ENCODE peak calls at places on chromosomes 13 and 19, in six cellular contexts. F is esophagus squamous epithelium, Z is mammary epithelial cell, Q is transverse colon, B is brain microvascular endothelial cell, T is astrocyte. W is an unnamed sample. For H3K36me3, the result is how much of the 10 kb centered on the place peaks cover.

GRCh38 chr13:75514080-75515040 is 23.3 kb downstream of the COMMD6 start:
- DNase-seq in F (no peak), Z (no peak), Q (no peak), B (peak), T (peak), W (no peak)

GRCh38 chr19:1154731-1155351 is 19.2 kb downstream of the SBNO2 start:
- DNase-seq in Z (peak), B (peak), F (no peak), Q (peak), T (peak), W (no peak)

GRCh38 chr13:106617561-106617960 is 49.6 kb upstream of the ARGLU1 start:
- DNase-seq in Z (peak), F (no peak), T (peak), Q (no peak), B (peak), W (peak)

GRCh38 chr19:7973883-7974282 is 30.4 kb upstream of the TIMM44 start:
- DNase-seq in Q (no peak), F (no peak), B (no peak), T (no peak), Z (no peak), W (no peak)

GRCh38 chr19:5434970-5435641 is 20.1 kb upstream of the ZNRF4 start:
- DNase-seq in Q (no peak), B (peak), Z (peak), T (peak), F (no peak), W (peak)

GRCh38 chr13:62583466-62583865 is 1167.8 kb upstream of the PCDH20 start:
- DNase-seq in Z (no peak), Q (no peak), T (no peak), F (no peak), B (no peak), W (no peak)

GRCh38 chr19:19406878-19407639 is 1.6 kb downstream of the GATAD2A start:
- DNase-seq in T (peak), F (no peak), Q (peak), Z (peak), B (peak), W (no peak)

GRCh38 chr19:48386981-48387380 is 4.4 kb downstream of the KDELR1 start:
- DNase-seq in T (no peak), Z (no peak), B (no peak), F (no peak), Q (no peak), W (no peak)

GRCh38 chr13:29497137-29497654 is 98.3 kb downstream of the SLC7A1 start:
- DNase-seq in Q (peak), Z (no peak), T (peak), B (peak), F (no peak), W (no peak)

GRCh38 chr19:5218963-5219530 is 121.6 kb downstream of the PTPRS start:
- DNase-seq in B (no peak), Q (no peak), F (no peak), Z (no peak), T (no peak), W (no peak)

GRCh38 chr13:113123226-113124150 is 889 bp downstream of the F10 start:
- DNase-seq in T (no peak), F (no peak), Z (no peak), Q (no peak), B (no peak), W (no peak)

GRCh38 chr13:23558675-23559536 is 11.3 kb upstream of the TNFRSF19 start:
- DNase-seq in T (peak), B (peak), Q (no peak), F (no peak), Z (peak), W (no peak)

GRCh38 chr13:111913790-111914189 is 153.2 kb upstream of the SOX1 start:
- DNase-seq in Q (no peak), Z (no peak), T (no peak), B (no peak), F (no peak), W (no peak)

GRCh38 chr13:99313473-99313872 is 6.3 kb upstream of the GPR183 start:
- DNase-seq in Z (no peak), F (no peak), Q (no peak), T (no peak), B (no peak), W (no peak)

GRCh38 chr13:39836038-39836437 is 180.6 kb downstream of the COG6 start:
- DNase-seq in T (no peak), F (no peak), Q (no peak), Z (peak), B (no peak), W (peak)

GRCh38 chr19:2064788-2065524 is 13.9 kb upstream of the MKNK2 start:
- DNase-seq in B (no peak), T (no peak), Z (no peak), Q (no peak), F (no peak), W (no peak)

GRCh38 chr19:49395581-49396407 is 7.7 kb downstream of the KASH5 start:
- DNase-seq in Q (no peak), F (no peak), Z (no peak), B (no peak), T (no peak), W (no peak)

GRCh38 chr13:27355894-27356293 is 68.5 kb upstream of the GTF3A start:
- DNase-seq in B (no peak), T (no peak), Z (no peak), Q (no peak), F (no peak), W (no peak)

DNA sequence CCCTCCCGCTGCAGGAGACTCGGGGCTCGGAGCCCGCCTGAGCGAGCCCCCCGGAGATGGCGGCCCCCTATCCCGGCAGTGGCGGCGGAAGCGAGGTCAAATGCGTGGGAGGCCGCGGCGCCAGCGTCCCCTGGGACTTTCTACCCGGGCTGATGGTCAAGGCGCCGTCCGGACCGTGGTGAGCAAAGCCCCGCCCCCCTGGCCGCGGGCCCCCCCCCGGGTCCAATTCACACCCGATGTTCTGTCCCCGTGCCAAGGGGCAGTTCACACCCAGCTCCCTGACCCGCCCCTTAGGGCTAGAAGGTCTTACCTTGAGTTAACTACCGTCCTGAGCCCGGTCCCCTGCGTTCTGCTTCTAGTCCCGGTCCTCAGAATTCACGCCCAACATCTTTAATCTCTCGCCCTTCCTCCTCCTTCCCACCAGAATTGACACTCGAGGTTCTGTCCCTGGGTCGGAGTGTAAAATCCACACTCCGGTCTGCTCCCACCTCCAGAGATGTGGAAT is 1.4 kb downstream of the NPAS1 start:
- DNase-seq in Q (no peak), Z (no peak), B (no peak), T (no peak), F (no peak), W (no peak)
- H3K4me3 ChIP-seq in Q (no peak), Z (peak), B (peak), T (no peak), F (peak), W (peak)

GRCh38 chr19:13022859-13023636 is 27.8 kb downstream of the NFIX start:
- DNase-seq in F (no peak), Z (peak), Q (peak), B (peak), T (peak), W (no peak)
- TF ChIP-seq CTCF in F (peak), Z (no peak), Q (peak), B (no peak), T (no peak), W (no peak)

GRCh38 chr19:14214580-14214979 is 8.6 kb upstream of the ADGRL1 start:
- DNase-seq in B (no peak), F (no peak), Z (no peak), T (no peak), Q (no peak), W (no peak)
- H3K36me3 ChIP-seq in B (under half), F (under half), Z (under half), T (under half), Q (under half), W (under half)

DNA sequence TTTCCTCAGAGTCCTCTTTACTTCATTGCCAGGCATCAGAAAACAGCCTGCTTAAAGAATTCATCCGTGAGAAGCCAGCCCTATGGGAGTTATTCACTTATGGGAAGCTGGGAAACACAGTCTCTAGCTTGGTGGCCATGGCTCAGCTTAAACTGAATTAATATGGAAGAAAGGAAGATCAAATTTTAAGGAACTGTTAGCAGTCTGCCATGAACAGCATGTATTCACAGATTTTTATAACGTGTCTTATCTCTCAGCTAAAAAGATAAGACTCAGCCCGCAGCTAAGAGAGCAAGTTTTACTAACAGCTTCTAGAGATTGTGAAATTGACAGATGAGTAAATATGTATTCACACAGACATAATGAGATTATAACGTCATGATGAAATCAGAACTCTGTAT is 253.7 kb upstream of the RXFP2 start:
- DNase-seq in B (peak), F (no peak), Z (no peak), Q (no peak), T (peak), W (no peak)
- H3K4me3 ChIP-seq in B (no peak), F (no peak), Z (no peak), Q (no peak), T (no peak), W (no peak)

GRCh38 chr13:41971848-41972247 is 10.9 kb upstream of the VWA8 start:
- DNase-seq in Z (no peak), B (no peak), Q (no peak), F (no peak), T (no peak), W (no peak)

GRCh38 chr13:41976491-41976890 is 15.6 kb upstream of the VWA8 start:
- DNase-seq in B (no peak), Q (no peak), Z (no peak), T (no peak), F (no peak), W (no peak)

GRCh38 chr13:41974262-41974900 is 13.5 kb upstream of the VWA8 start:
- DNase-seq in T (no peak), Z (peak), B (no peak), Q (no peak), F (no peak), W (no peak)

GRCh38 chr13:41970918-41971317 is 10.0 kb upstream of the VWA8 start:
- DNase-seq in T (peak), B (no peak), Q (no peak), Z (no peak), F (no peak), W (no peak)

GRCh38 chr13:41973247-41973741 is 12.4 kb upstream of the VWA8 start:
- DNase-seq in Z (no peak), Q (no peak), B (no peak), T (no peak), F (no peak), W (no peak)
- TF ChIP-seq CTCF in Z (peak), Q (no peak), B (peak), T (peak), F (no peak), W (no peak)

GRCh38 chr13:85725433-85725832 is 73.8 kb downstream of the SLITRK6 start:
- DNase-seq in F (no peak), T (no peak), Z (no peak), Q (no peak), B (no peak), W (no peak)

GRCh38 chr13:85724554-85725432 is 74.4 kb downstream of the SLITRK6 start:
- DNase-seq in F (no peak), Z (no peak), Q (no peak), B (no peak), T (no peak), W (no peak)

GRCh38 chr13:85728831-85729230 is 70.4 kb downstream of the SLITRK6 start:
- DNase-seq in B (no peak), Z (no peak), F (no peak), Q (no peak), T (peak), W (no peak)

DNA sequence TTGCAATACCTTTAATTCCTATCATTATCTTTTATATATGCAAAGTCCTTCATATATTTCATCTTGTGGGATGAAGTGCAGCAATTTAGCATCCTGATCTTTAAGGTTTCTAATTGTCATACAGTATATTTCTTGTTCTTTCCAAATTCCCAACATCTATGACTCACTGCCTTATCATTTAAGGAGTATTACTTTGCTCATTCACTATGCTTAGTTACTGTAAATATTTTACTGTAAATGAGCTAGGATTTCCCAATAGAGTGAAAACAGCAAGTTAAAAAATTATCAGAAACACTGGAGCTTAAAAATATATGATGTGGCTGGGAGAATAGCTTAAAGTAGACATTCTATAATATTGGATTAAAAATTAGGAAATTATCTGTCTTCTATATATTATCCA is 69.9 kb downstream of the SLITRK6 start:
- DNase-seq in Q (no peak), Z (peak), B (no peak), T (peak), F (no peak), W (peak)
- H3K36me3 ChIP-seq in Q (under half), Z (under half), B (under half), T (under half), F (under half), W (under half)

GRCh38 chr19:33176670-33177416 is 17.3 kb upstream of the LRP3 start:
- DNase-seq in T (peak), Z (peak), Q (peak), B (peak), F (peak), W (peak)

GRCh38 chr19:33175886-33176669 is 18.1 kb upstream of the LRP3 start:
- DNase-seq in T (peak), B (no peak), F (peak), Q (no peak), Z (peak), W (no peak)

GRCh38 chr19:33177417-33177976 is 16.6 kb upstream of the LRP3 start:
- DNase-seq in B (peak), Q (no peak), F (peak), T (no peak), Z (no peak), W (no peak)

GRCh38 chr19:33174186-33174585 is 19.9 kb upstream of the LRP3 start:
- DNase-seq in B (no peak), Z (no peak), T (no peak), F (no peak), Q (no peak), W (no peak)

DNA sequence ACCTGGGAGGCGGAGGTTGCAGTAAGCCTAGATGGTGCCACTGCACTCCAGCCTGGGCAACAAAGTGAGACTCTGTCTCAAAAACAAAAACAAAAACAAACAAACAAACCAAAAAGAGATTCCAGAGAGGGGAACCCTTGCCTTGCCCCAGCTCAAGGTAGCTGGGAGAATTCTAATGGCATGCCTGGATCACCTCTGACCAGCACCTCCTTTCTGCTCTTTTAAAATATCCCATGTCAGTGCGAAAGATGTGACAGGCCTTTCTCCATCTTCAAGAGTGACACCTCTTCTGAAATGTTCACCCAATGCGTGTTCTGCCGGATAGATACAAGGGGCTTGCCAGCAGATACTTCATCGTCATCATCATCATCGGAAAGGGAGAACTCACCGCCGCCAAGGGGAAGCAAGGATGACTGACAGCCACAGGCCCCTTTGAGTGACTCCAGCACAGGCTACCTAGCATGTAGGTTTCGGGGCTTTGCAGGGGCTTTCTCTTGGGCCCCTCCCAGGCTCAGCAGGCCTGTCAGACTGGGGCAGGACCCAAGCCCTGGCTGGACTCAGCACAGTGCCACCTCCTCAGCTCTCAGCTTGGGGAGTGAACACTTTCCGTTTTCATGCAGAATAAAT is 18.9 kb upstream of the LRP3 start:
- DNase-seq in Z (no peak), F (no peak), Q (no peak), B (no peak), T (no peak), W (no peak)
- H3K4me3 ChIP-seq in Z (no peak), F (no peak), Q (no peak), B (no peak), T (no peak), W (no peak)